ENCODE peak calls at places on chromosomes 1 and 21, in five cellular contexts. K is psoas muscle, H is adipocyte, F is tibial artery, Y is lung. A is an unnamed sample. For H3K4me1, the result is how much of the 10 kb centered on the place peaks cover.

GRCh38 chr21:26057488-26058170 is 112.9 kb downstream of the APP start:
- DNase-seq in K (no peak), H (no peak), F (no peak), Y (no peak), A (no peak)

GRCh38 chr1:200372095-200372884 is 37.5 kb downstream of the ZNF281 start:
- DNase-seq in K (no peak), H (peak), F (no peak), Y (no peak), A (peak)

GRCh38 chr1:33624991-33625870 is 152.8 kb downstream of the ZSCAN20 start:
- DNase-seq in K (no peak), H (no peak), F (no peak), Y (no peak), A (no peak)

GRCh38 chr1:3135746-3136455 is 66.9 kb downstream of the PRDM16 start:
- DNase-seq in K (no peak), H (no peak), F (no peak), Y (no peak), A (no peak)

GRCh38 chr1:50358962-50359361 is 64.3 kb downstream of the DMRTA2 start:
- DNase-seq in K (no peak), H (no peak), F (no peak), Y (no peak), A (no peak)

GRCh38 chr1:185681034-185681633 is 53.1 kb upstream of the HMCN1 start:
- DNase-seq in K (no peak), H (peak), F (no peak), Y (no peak), A (no peak)

GRCh38 chr1:225427249-225428065 is at the start of gene LBR:
- DNase-seq in K (peak), H (peak), F (peak), Y (no peak), A (peak)

GRCh38 chr1:147676306-147677085 is 6.2 kb upstream of the ACP6 start:
- DNase-seq in K (no peak), H (peak), F (no peak), Y (no peak), A (peak)

GRCh38 chr1:177780096-177780700 is 189.7 kb downstream of the SEC16B start:
- DNase-seq in K (no peak), H (peak), F (no peak), Y (no peak), A (peak)

GRCh38 chr1:225963735-225964530 is 22.9 kb upstream of the LEFTY2 start:
- DNase-seq in K (no peak), H (no peak), F (no peak), Y (no peak), A (no peak)

GRCh38 chr1:71762514-71763255 is 519.7 kb downstream of the NEGR1 start:
- DNase-seq in K (no peak), H (no peak), F (no peak), Y (no peak), A (no peak)

GRCh38 chr21:41152149-41152548 is 15.8 kb upstream of the BACE2 start:
- DNase-seq in K (no peak), H (no peak), F (no peak), Y (no peak), A (no peak)

GRCh38 chr1:188420177-188420576 is 1591.4 kb downstream of the PLA2G4A start:
- DNase-seq in K (no peak), H (no peak), F (no peak), Y (no peak), A (no peak)

GRCh38 chr1:106975944-106976343 is 80.5 kb upstream of the PRMT6 start:
- DNase-seq in K (no peak), H (no peak), F (no peak), Y (no peak), A (no peak)

GRCh38 chr1:87720561-87720960 is 391.9 kb downstream of the LMO4 start:
- DNase-seq in K (no peak), H (no peak), F (no peak), Y (no peak), A (no peak)

GRCh38 chr1:58572691-58573090 is 4.4 kb downstream of the TACSTD2 start:
- DNase-seq in K (no peak), H (no peak), F (no peak), Y (peak), A (no peak)

GRCh38 chr1:27763358-27763757 is 9.7 kb upstream of the STX12 start:
- DNase-seq in K (no peak), H (no peak), F (no peak), Y (no peak), A (no peak)

GRCh38 chr1:163664706-163665321 is 343.1 kb downstream of the NUF2 start:
- DNase-seq in K (no peak), H (no peak), F (no peak), Y (no peak), A (no peak)

GRCh38 chr21:39385299-39386145 is 36.6 kb upstream of the HMGN1 start:
- DNase-seq in K (peak), H (peak), F (peak), Y (peak), A (peak)

GRCh38 chr1:107009286-107009685 is 47.2 kb upstream of the PRMT6 start:
- DNase-seq in K (no peak), H (no peak), F (peak), Y (no peak), A (no peak)

DNA sequence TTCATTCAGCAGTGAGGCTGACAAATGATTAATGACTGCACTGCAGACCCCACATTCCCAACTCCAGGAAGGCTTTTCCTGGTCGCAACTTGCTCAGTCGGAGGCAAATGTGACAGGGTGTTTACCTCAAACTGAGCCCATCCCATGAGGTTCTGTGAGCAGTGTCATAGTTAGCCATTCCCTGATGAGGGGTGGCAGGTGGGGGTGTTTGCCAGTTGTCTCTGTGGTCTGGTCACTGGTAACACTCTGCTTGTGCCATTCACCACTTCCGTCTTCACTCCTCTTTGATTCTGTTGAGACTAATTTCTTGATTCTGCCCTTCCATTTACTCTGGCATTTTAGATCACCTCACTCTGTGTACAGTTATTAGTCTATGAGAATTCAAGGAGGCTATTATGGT is 73.5 kb downstream of the NOS1AP start:
- DNase-seq in K (no peak), H (no peak), F (no peak), Y (no peak), A (no peak)
- H3K4me1 ChIP-seq in K (under half), H (under half), F (under half), Y (under half), A (under half)

GRCh38 chr1:223833948-223834347 is 11.8 kb downstream of the TP53BP2 start:
- DNase-seq in K (no peak), H (no peak), F (no peak), Y (no peak), A (no peak)

GRCh38 chr1:223836586-223836985 is 9.2 kb downstream of the TP53BP2 start:
- DNase-seq in K (no peak), H (no peak), F (no peak), Y (no peak), A (no peak)

GRCh38 chr1:223832637-223832943 is 13.2 kb downstream of the TP53BP2 start:
- DNase-seq in K (no peak), H (no peak), F (no peak), Y (no peak), A (no peak)

GRCh38 chr1:223835754-223836153 is 10.0 kb downstream of the TP53BP2 start:
- DNase-seq in K (no peak), H (no peak), F (no peak), Y (no peak), A (peak)

GRCh38 chr1:223834660-223835263 is 11.0 kb downstream of the TP53BP2 start:
- DNase-seq in K (no peak), H (peak), F (no peak), Y (no peak), A (peak)
- H3K4me1 ChIP-seq in K (half or more), H (under half), F (under half), Y (under half), A (under half)

GRCh38 chr1:205710201-205711062 is 30.1 kb upstream of the SLC45A3 start:
- DNase-seq in K (no peak), H (no peak), F (no peak), Y (no peak), A (no peak)

GRCh38 chr1:205706601-205707502 is 26.5 kb upstream of the SLC45A3 start:
- DNase-seq in K (no peak), H (no peak), F (no peak), Y (no peak), A (peak)

GRCh38 chr1:205709059-205709398 is 28.7 kb upstream of the SLC45A3 start:
- DNase-seq in K (no peak), H (peak), F (no peak), Y (no peak), A (peak)

GRCh38 chr1:205711105-205712048 is 31.1 kb upstream of the SLC45A3 start:
- DNase-seq in K (no peak), H (peak), F (peak), Y (peak), A (peak)

DNA sequence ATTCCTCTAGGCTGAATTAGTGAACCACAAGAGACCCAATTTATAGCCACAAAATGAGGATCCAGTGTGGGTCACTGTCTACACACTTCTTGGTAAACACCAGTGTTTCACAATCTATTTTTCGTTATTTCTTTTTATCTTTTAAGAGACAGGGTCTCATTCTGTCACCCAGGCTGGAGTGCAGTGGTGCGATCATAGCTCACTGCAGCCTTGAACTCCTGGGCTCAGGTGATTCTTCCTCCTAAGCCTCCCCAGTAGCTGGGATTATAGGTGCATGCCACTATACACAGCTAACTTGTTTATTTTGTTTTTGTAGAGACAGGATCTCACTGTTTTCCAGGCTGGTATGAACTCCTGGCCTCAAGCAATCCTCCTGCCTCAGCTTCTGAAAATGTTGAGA is 29.3 kb upstream of the SLC45A3 start:
- DNase-seq in K (no peak), H (no peak), F (no peak), Y (no peak), A (no peak)
- H3K4me1 ChIP-seq in K (under half), H (under half), F (under half), Y (under half), A (under half)

GRCh38 chr1:162535501-162535900 is 26.0 kb upstream of the UAP1 start:
- DNase-seq in K (no peak), H (no peak), F (no peak), Y (no peak), A (no peak)

GRCh38 chr1:162537216-162537615 is 24.3 kb upstream of the UAP1 start:
- DNase-seq in K (no peak), H (no peak), F (no peak), Y (no peak), A (no peak)

GRCh38 chr1:162541619-162542141 is 19.8 kb upstream of the UAP1 start:
- DNase-seq in K (peak), H (peak), F (peak), Y (no peak), A (peak)

GRCh38 chr1:162536511-162536910 is 25.0 kb upstream of the UAP1 start:
- DNase-seq in K (no peak), H (no peak), F (no peak), Y (no peak), A (peak)

DNA sequence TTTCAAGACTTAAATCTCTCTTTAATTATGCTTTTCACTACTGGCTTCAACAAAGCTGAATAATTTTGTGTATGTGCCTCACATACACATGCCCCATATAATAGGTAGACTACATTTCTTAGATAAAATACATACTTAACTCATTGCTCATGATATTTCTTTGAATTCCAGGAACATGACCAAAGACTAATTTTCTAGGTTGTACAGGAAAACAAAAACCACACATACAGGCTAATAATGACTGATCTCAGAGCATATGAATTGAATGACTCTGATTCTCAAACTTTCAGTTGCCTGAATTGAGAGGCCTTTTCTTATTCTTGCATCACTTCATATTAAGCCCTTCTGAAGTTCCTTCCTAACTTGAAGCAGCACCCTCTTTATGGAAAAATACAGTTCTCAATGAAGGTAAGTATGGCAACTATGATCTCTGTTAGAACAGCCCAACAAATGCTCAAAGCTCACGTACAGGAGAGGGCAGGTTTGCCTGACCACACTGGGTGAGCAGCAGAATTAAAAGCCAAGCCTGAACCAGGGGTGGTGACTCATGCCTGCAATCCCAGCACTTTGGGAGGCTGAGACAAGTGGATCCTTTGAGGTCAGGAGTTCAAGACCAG is 22.6 kb upstream of the UAP1 start:
- DNase-seq in K (no peak), H (peak), F (no peak), Y (no peak), A (peak)
- H3K4me1 ChIP-seq in K (under half), H (under half), F (under half), Y (under half), A (under half)

DNA sequence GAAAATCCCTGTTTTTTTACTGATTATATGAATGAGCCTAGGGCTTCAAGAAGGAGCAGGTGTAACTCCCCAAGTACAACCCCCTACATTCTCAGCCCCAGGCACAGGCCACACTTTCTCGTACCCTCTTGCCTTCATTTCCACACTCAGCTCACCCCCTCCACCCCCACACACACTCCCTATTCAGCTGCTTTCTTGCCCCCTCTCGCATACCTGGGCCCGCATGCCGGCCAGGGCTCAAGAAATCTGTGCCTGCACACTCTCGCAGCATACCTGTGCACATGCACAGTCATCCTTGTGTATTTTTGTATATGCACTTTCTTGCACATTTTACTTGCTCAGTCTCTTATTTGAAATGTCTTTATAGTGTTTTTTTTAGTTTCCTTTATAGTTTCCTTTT is 2.0 kb downstream of the PTPRF start:
- DNase-seq in K (no peak), H (no peak), F (no peak), Y (no peak), A (peak)
- H3K4me1 ChIP-seq in K (under half), H (under half), F (under half), Y (under half), A (under half)

GRCh38 chr1:183884512-183884911 is 79.6 kb downstream of the RGL1 start:
- DNase-seq in K (no peak), H (no peak), F (no peak), Y (no peak), A (no peak)

GRCh38 chr1:183879966-183880365 is 75.0 kb downstream of the RGL1 start:
- DNase-seq in K (no peak), H (no peak), F (no peak), Y (no peak), A (no peak)

GRCh38 chr1:183883629-183884028 is 78.7 kb downstream of the RGL1 start:
- DNase-seq in K (no peak), H (no peak), F (peak), Y (no peak), A (no peak)

GRCh38 chr1:183881387-183882084 is 76.6 kb downstream of the RGL1 start:
- DNase-seq in K (peak), H (peak), F (no peak), Y (peak), A (no peak)

GRCh38 chr1:183882328-183883167 is 77.6 kb downstream of the RGL1 start:
- DNase-seq in K (no peak), H (no peak), F (no peak), Y (no peak), A (no peak)
- H3K4me1 ChIP-seq in K (under half), H (under half), F (under half), Y (under half), A (under half)

GRCh38 chr1:9087411-9087810 is 18.0 kb upstream of the SLC2A5 start:
- DNase-seq in K (no peak), H (no peak), F (no peak), Y (no peak), A (no peak)

GRCh38 chr1:9084883-9085282 is 15.4 kb upstream of the SLC2A5 start:
- DNase-seq in K (no peak), H (no peak), F (peak), Y (no peak), A (peak)

GRCh38 chr1:9086796-9087195 is 17.4 kb upstream of the SLC2A5 start:
- DNase-seq in K (no peak), H (no peak), F (no peak), Y (no peak), A (no peak)

GRCh38 chr1:9086060-9086459 is 16.6 kb upstream of the SLC2A5 start:
- DNase-seq in K (no peak), H (no peak), F (no peak), Y (no peak), A (no peak)

GRCh38 chr1:9085306-9085940 is 16.0 kb upstream of the SLC2A5 start:
- DNase-seq in K (no peak), H (no peak), F (no peak), Y (no peak), A (no peak)
- H3K4me1 ChIP-seq in K (under half), H (under half), F (under half), Y (under half), A (under half)

GRCh38 chr1:8551057-8551456 is 233.1 kb downstream of the SLC45A1 start:
- DNase-seq in K (no peak), H (peak), F (no peak), Y (no peak), A (no peak)

GRCh38 chr1:8552135-8552534 is 234.2 kb downstream of the SLC45A1 start:
- DNase-seq in K (no peak), H (no peak), F (no peak), Y (no peak), A (no peak)

GRCh38 chr1:8552820-8553397 is 235.0 kb downstream of the SLC45A1 start:
- DNase-seq in K (no peak), H (no peak), F (no peak), Y (no peak), A (no peak)

GRCh38 chr1:8554956-8555534 is 237.1 kb downstream of the SLC45A1 start:
- DNase-seq in K (no peak), H (peak), F (peak), Y (no peak), A (no peak)

GRCh38 chr1:8551613-8552093 is 233.7 kb downstream of the SLC45A1 start:
- DNase-seq in K (no peak), H (no peak), F (no peak), Y (no peak), A (no peak)
- H3K4me1 ChIP-seq in K (under half), H (under half), F (under half), Y (under half), A (under half)

GRCh38 chr1:201695607-201696006 is 133.3 kb upstream of the IPO9 start:
- DNase-seq in K (no peak), H (no peak), F (no peak), Y (no peak), A (no peak)
- H3K4me1 ChIP-seq in K (under half), H (half or more), F (under half), Y (under half), A (half or more)

A was measured in osteoblast.